ENCODE peak calls at places on chromosomes 13 and 19, in ten cellular contexts. Z, K, M, X, G, B, Q, H, U and R are unnamed samples.

GRCh38 chr13:111314852-111315251 is 5.6 kb upstream of the TEX29 start:
- DNase-seq in Q (no peak), U (no peak), Z (no peak), H (no peak), X (no peak), M (no peak), K (no peak), G (no peak), B (no peak), R (no peak)

GRCh38 chr19:41355802-41356201 is 2.1 kb upstream of the TGFB1 start:
- DNase-seq in K (no peak), H (no peak), U (no peak), Q (no peak), Z (no peak), B (no peak), G (no peak), M (no peak), X (no peak), R (no peak)

GRCh38 chr13:111614613-111615012 is 294.2 kb downstream of the TEX29 start:
- DNase-seq in X (no peak), Z (no peak), K (no peak), G (no peak), B (no peak), H (no peak), U (no peak), M (no peak), Q (no peak), R (no peak)

GRCh38 chr13:21885714-21886224 is 214.9 kb downstream of the FGF9 start:
- DNase-seq in B (no peak), M (no peak), Q (no peak), K (no peak), G (no peak), H (no peak), U (no peak), Z (no peak), X (no peak), R (no peak)

GRCh38 chr19:3513198-3514140 is 7.4 kb downstream of the FZR1 start:
- DNase-seq in X (no peak), M (no peak), H (no peak), B (no peak), Z (no peak), G (no peak), Q (no peak), K (no peak), U (no peak), R (no peak)

GRCh38 chr13:79711631-79712030 is 230.7 kb downstream of the NDFIP2 start:
- DNase-seq in B (no peak), U (no peak), Z (no peak), K (no peak), G (no peak), Q (no peak), H (no peak), X (peak; percentile 24), M (no peak), R (no peak)

GRCh38 chr19:8161135-8161646 is 11.8 kb upstream of the FBN3 start:
- DNase-seq in B (no peak), M (no peak), X (peak; percentile 13), Q (peak; percentile 76), G (no peak), Z (no peak), H (no peak), K (no peak), U (no peak), R (peak; percentile 91)

GRCh38 chr13:74206061-74206561 is 71.9 kb upstream of the KLF12 start:
- DNase-seq in M (no peak), B (no peak), G (no peak), Z (no peak), H (no peak), U (no peak), K (no peak), Q (peak; percentile 3), X (peak; percentile 72), R (no peak)

GRCh38 chr19:41325947-41326706 is 16.2 kb downstream of the CCDC97 start:
- DNase-seq in Q (peak; percentile 42), H (no peak), K (peak; percentile 44), Z (no peak), M (no peak), U (no peak), X (peak; percentile 57), G (no peak), B (peak; percentile 60), R (no peak)

GRCh38 chr13:46181799-46182490 is at the start of gene LCP1:
- DNase-seq in U (no peak), G (peak; percentile 83), M (peak; percentile 66), Z (peak; percentile 59), X (no peak), B (no peak), K (peak; percentile 85), H (peak; percentile 61), Q (peak; percentile 83), R (peak; percentile 97)

GRCh38 chr13:84400711-84401110 is 518.4 kb upstream of the SLITRK1 start:
- DNase-seq in G (no peak), X (peak; percentile 78), Z (no peak), H (no peak), K (no peak), U (no peak), Q (peak; percentile 74), M (no peak), B (no peak), R (no peak)

GRCh38 chr19:52602931-52603330 is 32.8 kb downstream of the ZNF701 start:
- DNase-seq in M (no peak), K (no peak), H (no peak), G (no peak), U (no peak), Q (peak; percentile 52), X (no peak), Z (no peak), B (no peak), R (no peak)

GRCh38 chr13:28568286-28568685 is 73.4 kb upstream of the FLT1 start:
- DNase-seq in Q (no peak), Z (no peak), G (no peak), H (no peak), K (no peak), X (peak; percentile 55), M (no peak), U (no peak), B (no peak), R (no peak)

GRCh38 chr13:45436953-45437352 is 18.8 kb upstream of the SLC25A30 start:
- DNase-seq in H (no peak), U (no peak), K (no peak), B (no peak), G (no peak), Q (no peak), Z (no peak), X (no peak), M (no peak), R (no peak)

GRCh38 chr19:18501351-18501750 is 20.5 kb downstream of the ELL start:
- DNase-seq in G (no peak), U (no peak), B (no peak), K (no peak), Z (no peak), X (no peak), H (no peak), Q (no peak), M (no peak), R (no peak)

GRCh38 chr19:38073806-38074685 is 150.0 kb downstream of the DPF1 start:
- DNase-seq in Q (no peak), K (no peak), U (no peak), B (peak; percentile 9), Z (no peak), H (no peak), G (no peak), X (no peak), M (no peak), R (no peak)

GRCh38 chr19:4719499-4719866 is 4.2 kb downstream of the DPP9 start:
- DNase-seq in X (no peak), B (no peak), M (no peak), H (no peak), Z (no peak), U (no peak), K (no peak), Q (no peak), G (no peak), R (no peak)

GRCh38 chr13:49502954-49503353 is 7.2 kb downstream of the PHF11 start:
- DNase-seq in M (no peak), Z (no peak), H (no peak), X (peak; percentile 85), Q (no peak), G (no peak), U (no peak), B (no peak), K (no peak), R (no peak)

GRCh38 chr13:106100261-106100919 is 435.1 kb downstream of the EFNB2 start:
- DNase-seq in B (no peak), U (no peak), K (no peak), H (no peak), Q (peak; percentile 72), G (no peak), M (no peak), Z (no peak), X (no peak), R (no peak)

GRCh38 chr19:11560404-11560988 is 1.5 kb upstream of the ELOF1 start:
- DNase-seq in B (no peak), M (peak; percentile 42), K (peak; percentile 83), Z (peak; percentile 15), Q (peak; percentile 85), U (no peak), H (no peak), G (peak; percentile 61), X (peak; percentile 81), R (peak; percentile 93)